ENCODE peak calls at places on chromosomes 7 and 10, in four cellular contexts. C is HepG2, G is K562, D is H1. A is an unnamed sample.

GRCh38 chr10:104680467-104681401 is 39.6 kb downstream of the SORCS3 start:
- DNase-seq in C (no peak), G (no peak), D (no peak), A (no peak)

GRCh38 chr7:138137423-138138171 is 61.3 kb downstream of the AKR1D1 start:
- DNase-seq in C (no peak), G (no peak), D (no peak), A (no peak)

GRCh38 chr10:50508315-50509051 is 115.3 kb downstream of the SGMS1 start:
- DNase-seq in C (peak), G (no peak), D (no peak), A (no peak)

GRCh38 chr10:43082756-43083155 is 5.9 kb downstream of the RET start:
- DNase-seq in C (no peak), G (no peak), D (no peak), A (no peak)

GRCh38 chr10:14186245-14186644 is 144.5 kb downstream of the FRMD4A start:
- DNase-seq in C (peak), G (peak), D (no peak), A (no peak)

GRCh38 chr10:60042959-60043358 is 136.6 kb upstream of the CCDC6 start:
- DNase-seq in C (no peak), G (no peak), D (no peak), A (no peak)

GRCh38 chr7:111762799-111763198 is 200.5 kb upstream of the IMMP2L start:
- DNase-seq in C (no peak), G (no peak), D (no peak), A (no peak)

GRCh38 chr7:5077740-5078139 is 32.1 kb downstream of the RBAK start:
- DNase-seq in C (no peak), G (no peak), D (no peak), A (peak)

GRCh38 chr7:108280136-108280535 is 150.0 kb upstream of the LAMB4 start:
- DNase-seq in C (no peak), G (no peak), D (no peak), A (peak)

GRCh38 chr10:31186225-31187010 is 132.6 kb upstream of the ZEB1 start:
- DNase-seq in C (peak), G (no peak), D (no peak), A (peak)

GRCh38 chr10:19832624-19833507 is 16.6 kb downstream of the PLXDC2 start:
- DNase-seq in C (no peak), G (no peak), D (no peak), A (no peak)

GRCh38 chr7:10312942-10313341 is 660.7 kb upstream of the PHF14 start:
- DNase-seq in C (no peak), G (no peak), D (no peak), A (no peak)

GRCh38 chr10:51999089-51999488 is 299.7 kb upstream of the CSTF2T start:
- DNase-seq in C (no peak), G (no peak), D (no peak), A (no peak)

GRCh38 chr10:19713800-19714525 is 102.3 kb upstream of the PLXDC2 start:
- DNase-seq in C (no peak), G (no peak), D (peak), A (no peak)

GRCh38 chr10:18660816-18661431 is 1.7 kb downstream of the ARL5B start:
- DNase-seq in C (no peak), G (no peak), D (no peak), A (no peak)

GRCh38 chr10:62733654-62734293 is 70.7 kb upstream of the ADO start:
- DNase-seq in C (no peak), G (no peak), D (no peak), A (no peak)

GRCh38 chr7:143288836-143289235 is 685 bp downstream of the CASP2 start:
- DNase-seq in C (no peak), G (peak), D (no peak), A (peak)

GRCh38 chr10:70722820-70723424 is 50.6 kb downstream of the ADAMTS14 start:
- DNase-seq in C (no peak), G (no peak), D (no peak), A (no peak)

GRCh38 chr10:23439452-23439919 is 611 bp downstream of the OTUD1 start:
- DNase-seq in C (no peak), G (peak), D (no peak), A (no peak)

GRCh38 chr7:47573758-47574472 is 8.0 kb downstream of the TNS3 start:
- DNase-seq in C (peak), G (no peak), D (no peak), A (peak)

GRCh38 chr7:148501707-148502139 is 88.8 kb upstream of the C7orf33 start:
- DNase-seq in C (no peak), G (no peak), D (peak), A (no peak)

GRCh38 chr7:951881-952547 is 2.5 kb downstream of the ADAP1 start:
- DNase-seq in C (no peak), G (no peak), D (no peak), A (no peak)

GRCh38 chr7:134679006-134679405 is 32.4 kb downstream of the BPGM start:
- DNase-seq in C (no peak), G (no peak), D (no peak), A (no peak)

GRCh38 chr7:4739528-4739992 is 35.9 kb upstream of the AP5Z1 start:
- DNase-seq in C (peak), G (peak), D (no peak), A (no peak)

GRCh38 chr10:57142925-57143576 is 782.0 kb upstream of the ZWINT start:
- DNase-seq in C (no peak), G (no peak), D (peak), A (no peak)

GRCh38 chr10:73117976-73118743 is 7.9 kb downstream of the NUDT13 start:
- DNase-seq in C (peak), G (peak), D (no peak), A (peak)

GRCh38 chr7:84949067-84949466 is 237.8 kb downstream of the SEMA3D start:
- DNase-seq in C (no peak), G (no peak), D (no peak), A (peak)

GRCh38 chr7:14045651-14046050 is 56.2 kb upstream of the ETV1 start:
- DNase-seq in C (no peak), G (no peak), D (no peak), A (no peak)
- TF ChIP-seq JUN in C (no peak), G (no peak), D (no peak), A (no peak)

DNA sequence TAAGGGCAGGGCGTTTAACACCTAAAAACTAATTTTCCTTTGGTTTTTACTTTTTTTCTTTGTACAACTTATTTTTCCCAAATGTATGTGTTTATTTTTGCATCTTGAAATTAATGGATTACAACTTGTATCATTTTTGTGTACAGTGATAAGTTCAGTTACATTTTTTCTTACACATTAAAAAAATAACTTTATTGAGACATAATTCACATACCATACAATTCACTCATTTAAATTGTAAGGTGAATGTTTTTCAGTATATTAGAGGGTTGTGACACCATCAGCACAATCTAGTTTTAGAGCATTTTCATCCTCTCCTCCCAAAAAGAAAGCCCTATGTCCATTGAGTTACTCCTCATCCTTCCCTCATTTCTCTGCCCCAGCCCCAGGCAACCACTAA is 11.6 kb downstream of the OGDH start:
- DNase-seq in C (no peak), G (no peak), D (no peak), A (no peak)
- H3K9ac ChIP-seq in C (no peak), G (no peak), D (no peak), A (no peak)

DNA sequence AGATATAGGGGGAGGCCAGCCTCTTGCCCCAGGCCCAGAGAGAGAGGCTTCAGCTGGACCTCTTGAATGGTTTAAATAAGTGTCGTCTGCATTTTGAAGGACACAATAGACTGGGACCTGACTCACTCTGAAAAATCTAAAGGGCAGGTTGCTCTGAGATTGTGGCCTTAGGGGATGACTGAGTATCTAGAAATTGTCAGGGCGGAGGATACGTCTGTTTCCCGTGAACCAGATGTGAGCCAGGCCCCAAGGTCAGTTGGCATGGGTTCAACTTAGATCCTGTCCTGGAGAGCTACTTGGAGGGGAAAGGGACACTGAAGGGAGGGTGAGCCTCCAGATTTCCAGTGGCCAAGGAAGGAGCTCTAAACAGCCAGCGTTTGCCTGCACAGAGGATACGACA is 110.2 kb downstream of the CHN2 start:
- DNase-seq in C (no peak), G (no peak), D (no peak), A (peak)
- TF ChIP-seq JUN in C (no peak), G (no peak), D (no peak), A (peak)

GRCh38 chr7:54933610-54934009 is 85.2 kb upstream of the EGFR start:
- DNase-seq in C (no peak), G (no peak), D (no peak), A (peak)
- H3K9ac ChIP-seq in C (no peak), G (no peak), D (no peak), A (no peak)

DNA sequence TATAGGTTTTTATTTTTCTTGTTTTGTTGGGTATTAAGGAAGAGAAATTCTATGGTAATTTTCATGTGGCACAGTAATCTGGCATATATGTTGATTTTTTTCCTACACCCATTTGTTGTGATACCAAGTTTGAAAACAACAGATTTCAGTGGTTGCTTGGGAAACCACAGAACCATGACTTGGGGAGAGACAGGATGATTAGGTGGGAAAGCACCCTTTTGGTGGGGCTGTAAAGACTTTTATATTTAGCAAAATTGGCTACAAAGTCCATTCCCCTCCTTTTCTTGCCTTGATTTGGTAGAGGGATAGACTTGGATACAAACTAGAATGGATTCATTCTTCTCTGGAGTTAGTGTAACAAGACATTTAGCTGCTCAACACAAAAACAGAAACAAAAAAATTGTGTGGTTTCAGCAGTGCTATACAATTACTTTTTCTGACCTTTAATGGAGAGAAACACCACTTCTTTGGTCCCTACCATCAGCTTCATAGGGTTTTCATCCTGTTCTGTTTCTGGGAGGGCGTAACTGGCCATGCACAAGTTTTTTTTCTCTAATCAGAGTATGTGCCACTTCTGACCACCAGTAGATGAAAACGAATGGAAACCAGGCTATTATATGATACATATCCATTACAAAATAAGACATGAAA is 52.7 kb downstream of the FIGNL1 start:
- DNase-seq in C (no peak), G (no peak), D (no peak), A (no peak)
- TF ChIP-seq JUN in C (no peak), G (no peak), D (no peak), A (no peak)

GRCh38 chr10:32371101-32371500 is 24.1 kb upstream of the EPC1 start:
- DNase-seq in C (no peak), G (no peak), D (no peak), A (no peak)
- H3K9ac ChIP-seq in C (no peak), G (no peak), D (no peak), A (no peak)

GRCh38 chr10:118471863-118472262 is 123.6 kb downstream of the PRLHR start:
- DNase-seq in C (no peak), G (no peak), D (no peak), A (no peak)

GRCh38 chr10:118475214-118475613 is 120.2 kb downstream of the PRLHR start:
- DNase-seq in C (no peak), G (no peak), D (no peak), A (no peak)

GRCh38 chr10:118472961-118473675 is 122.3 kb downstream of the PRLHR start:
- DNase-seq in C (no peak), G (no peak), D (no peak), A (no peak)

GRCh38 chr10:118470470-118470869 is 125.0 kb downstream of the PRLHR start:
- DNase-seq in C (no peak), G (peak), D (no peak), A (no peak)

DNA sequence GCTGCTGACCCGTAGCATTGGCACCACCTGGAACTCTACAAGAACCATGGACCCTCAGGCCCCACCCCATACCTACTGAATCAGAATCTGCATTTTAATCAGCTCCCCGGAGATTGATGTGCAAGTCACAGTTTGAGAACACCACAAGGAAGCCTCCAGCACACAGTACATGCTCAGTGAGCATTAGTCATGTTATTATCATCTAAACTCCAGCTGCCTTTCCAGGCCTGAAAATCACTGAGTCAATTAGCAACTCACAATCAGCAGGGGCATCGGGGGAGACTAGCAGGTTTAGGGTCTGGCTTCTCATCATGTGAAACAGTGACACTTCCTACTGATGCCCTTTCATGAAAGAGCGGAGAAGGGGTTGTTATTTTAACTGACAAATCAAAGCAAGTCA is 123.0 kb downstream of the PRLHR start:
- DNase-seq in C (no peak), G (no peak), D (no peak), A (no peak)
- TF ChIP-seq JUN in C (no peak), G (no peak), D (no peak), A (no peak)

DNA sequence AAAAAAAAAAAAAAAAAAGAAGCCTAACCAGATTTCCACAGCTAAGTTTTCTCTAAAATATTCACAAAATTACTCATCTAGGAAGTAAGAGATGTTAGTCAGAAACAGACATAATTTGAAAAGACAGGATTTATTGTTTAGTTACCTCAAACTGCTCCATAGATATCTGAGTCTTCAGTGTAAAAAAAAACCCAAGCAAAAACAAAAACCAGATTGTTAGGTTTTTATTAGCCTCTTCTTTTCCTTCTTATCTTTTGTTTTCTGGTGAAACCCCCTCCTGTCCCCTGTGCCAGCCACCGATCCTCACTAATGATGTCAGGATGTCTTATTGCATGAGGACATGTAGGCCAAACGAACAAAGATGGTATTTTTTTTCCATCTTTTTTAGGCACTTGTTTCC is 702.1 kb upstream of the FZD8 start:
- DNase-seq in C (no peak), G (no peak), D (no peak), A (no peak)
- H3K9ac ChIP-seq in C (no peak), G (no peak), D (no peak), A (no peak)